ENCODE peak calls at places on chromosomes 16 and 17, in five cellular contexts. N is HTR-8/SVneo; R is smooth muscle cell of the brain vasculature; V is activated T-helper 1 cell treated with anti-CD3 and anti-CD28 coated beads, Interleukin-12 subunit alpha, Interleukin-12 subunit beta, Interleukin-2, Interleukin-4 antibody, amounts not matched to agents 30 ng/mL and 10 ng/mL and 1 ng/mL, durations not matched to agents 14 hours and 24 hours and 36 hours; S is activated T-cell treated with anti-CD3 and anti-CD28 coated beads, Interleukin-2, amount 50 U/mL, for 72 hours. Y is an unnamed sample.

GRCh38 chr17:34301986-34302385 is 16.4 kb downstream of the CCL11 start:
- DNase-seq in N (no peak), R (no peak), V (no peak), S (no peak), Y (no peak)

GRCh38 chr17:70447588-70447987 is 278.3 kb downstream of the KCNJ2 start:
- DNase-seq in N (peak), R (no peak), V (no peak), S (no peak), Y (no peak)

GRCh38 chr17:56392274-56392673 is 201.2 kb upstream of the NOG start:
- DNase-seq in N (no peak), R (no peak), V (no peak), S (no peak), Y (no peak)

GRCh38 chr16:46903255-46903905 is 19.2 kb downstream of the GPT2 start:
- DNase-seq in N (no peak), R (no peak), V (no peak), S (no peak), Y (no peak)

GRCh38 chr17:15124746-15125145 is 140.4 kb downstream of the PMP22 start:
- DNase-seq in N (no peak), R (no peak), V (no peak), S (no peak), Y (no peak)

GRCh38 chr17:36773039-36773438 is 164.2 kb upstream of the LHX1 start:
- DNase-seq in N (no peak), R (no peak), V (no peak), S (no peak), Y (no peak)

GRCh38 chr17:57946798-57947358 is 8.3 kb downstream of the CUEDC1 start:
- DNase-seq in N (no peak), R (no peak), V (peak), S (peak), Y (peak)

GRCh38 chr17:50268632-50269287 is 5.5 kb upstream of the TMEM92 start:
- DNase-seq in N (no peak), R (no peak), V (no peak), S (no peak), Y (no peak)

GRCh38 chr16:29849505-29849904 is 13.5 kb downstream of the CDIPT start:
- DNase-seq in N (no peak), R (no peak), V (no peak), S (no peak), Y (no peak)

GRCh38 chr17:63434951-63435571 is 11.0 kb downstream of the CYB561 start:
- DNase-seq in N (peak), R (no peak), V (peak), S (peak), Y (no peak)

GRCh38 chr17:38403491-38403890 is 24.8 kb upstream of the ARHGAP23 start:
- DNase-seq in N (no peak), R (no peak), V (no peak), S (no peak), Y (no peak)

GRCh38 chr16:4123617-4124300 is 7.5 kb upstream of the ADCY9 start:
- DNase-seq in N (no peak), R (no peak), V (no peak), S (no peak), Y (no peak)

GRCh38 chr17:6495450-6496115 is 51.3 kb downstream of the PIMREG start:
- DNase-seq in N (no peak), R (no peak), V (no peak), S (no peak), Y (no peak)

GRCh38 chr16:88384222-88385111 is 1.7 kb downstream of the ZNF469 start:
- DNase-seq in N (no peak), R (no peak), V (no peak), S (no peak), Y (no peak)

GRCh38 chr16:83717814-83718213 is 90.0 kb upstream of the HSBP1 start:
- DNase-seq in N (peak), R (no peak), V (no peak), S (no peak), Y (no peak)

GRCh38 chr17:62671553-62671952 is 44.1 kb downstream of the MRC2 start:
- DNase-seq in N (no peak), R (no peak), V (no peak), S (no peak), Y (no peak)

GRCh38 chr16:76970087-76970744 is 220.8 kb upstream of the MON1B start:
- DNase-seq in N (no peak), R (no peak), V (no peak), S (no peak), Y (no peak)

GRCh38 chr16:57513371-57514102 is 22.8 kb downstream of the CCDC102A start:
- DNase-seq in N (no peak), R (no peak), V (no peak), S (no peak), Y (no peak)

GRCh38 chr16:86029131-86029741 is 130.3 kb downstream of the IRF8 start:
- DNase-seq in N (no peak), R (no peak), V (no peak), S (no peak), Y (no peak)

GRCh38 chr17:63911657-63912100 is 621 bp upstream of the CSHL1 start:
- DNase-seq in N (peak), R (no peak), V (peak), S (peak), Y (peak)

Y was measured in T-helper 2 cell treated with Interferon-gamma antibody and Interleukin-4, amounts not matched to agents 5 μg/mL and 100 μg/mL, for 36 hours.